ENCODE peak calls at places on chromosomes 4 and X, in eight cellular contexts. One of them, this sample, is unnamed.

GRCh38 chrX:11100281-11101035 is 10.7 kb upstream of the HCCS start:
- DNase-seq in suprapubic skin: no peak
- DNase-seq in progenitor cell of endocrine pancreas: no peak
- DNase-seq in WTC11: peak; percentile 11
- DNase-seq in left ventricle myocardium inferior: no peak
- DNase-seq in endothelial cell: no peak
- DNase-seq in PC-9: no peak
- DNase-seq in chondrocyte: no peak
- DNase-seq in this sample: no peak

GRCh38 chr4:4302001-4302400 is 11.9 kb downstream of the ZBTB49 start:
- DNase-seq in suprapubic skin: no peak
- DNase-seq in progenitor cell of endocrine pancreas: no peak
- DNase-seq in WTC11: no peak
- DNase-seq in left ventricle myocardium inferior: no peak
- DNase-seq in endothelial cell: no peak
- DNase-seq in PC-9: no peak
- DNase-seq in chondrocyte: no peak
- DNase-seq in this sample: peak; percentile 2

GRCh38 chr4:85423414-85423813 is 51.5 kb upstream of the ARHGAP24 start:
- DNase-seq in suprapubic skin: no peak
- DNase-seq in progenitor cell of endocrine pancreas: no peak
- DNase-seq in WTC11: no peak
- DNase-seq in left ventricle myocardium inferior: no peak
- DNase-seq in endothelial cell: no peak
- DNase-seq in PC-9: peak; percentile 38
- DNase-seq in chondrocyte: no peak
- DNase-seq in this sample: no peak

GRCh38 chr4:44351069-44351468 is 97.5 kb downstream of the KCTD8 start:
- DNase-seq in suprapubic skin: no peak
- DNase-seq in progenitor cell of endocrine pancreas: no peak
- DNase-seq in WTC11: no peak
- DNase-seq in left ventricle myocardium inferior: no peak
- DNase-seq in endothelial cell: no peak
- DNase-seq in PC-9: no peak
- DNase-seq in chondrocyte: no peak
- DNase-seq in this sample: no peak

GRCh38 chrX:81259008-81259713 is 57.3 kb downstream of the SH3BGRL start:
- DNase-seq in suprapubic skin: no peak
- DNase-seq in progenitor cell of endocrine pancreas: no peak
- DNase-seq in WTC11: no peak
- DNase-seq in left ventricle myocardium inferior: no peak
- DNase-seq in endothelial cell: no peak
- DNase-seq in PC-9: no peak
- DNase-seq in chondrocyte: no peak
- DNase-seq in this sample: no peak

GRCh38 chr4:81377231-81377630 is 94.5 kb downstream of the RASGEF1B start:
- DNase-seq in suprapubic skin: no peak
- DNase-seq in progenitor cell of endocrine pancreas: no peak
- DNase-seq in WTC11: no peak
- DNase-seq in left ventricle myocardium inferior: no peak
- DNase-seq in endothelial cell: no peak
- DNase-seq in PC-9: no peak
- DNase-seq in chondrocyte: no peak
- DNase-seq in this sample: no peak

GRCh38 chrX:29419774-29420553 is 795.4 kb upstream of the MAGEB2 start:
- DNase-seq in suprapubic skin: no peak
- DNase-seq in progenitor cell of endocrine pancreas: no peak
- DNase-seq in WTC11: no peak
- DNase-seq in left ventricle myocardium inferior: no peak
- DNase-seq in endothelial cell: no peak
- DNase-seq in PC-9: no peak
- DNase-seq in chondrocyte: no peak
- DNase-seq in this sample: no peak

GRCh38 chrX:153740631-153741222 is 16.1 kb downstream of the ABCD1 start:
- DNase-seq in suprapubic skin: peak; percentile 44
- DNase-seq in progenitor cell of endocrine pancreas: no peak
- DNase-seq in WTC11: no peak
- DNase-seq in left ventricle myocardium inferior: no peak
- DNase-seq in endothelial cell: no peak
- DNase-seq in PC-9: no peak
- DNase-seq in chondrocyte: no peak
- DNase-seq in this sample: no peak

GRCh38 chr4:152673489-152673888 is 6.3 kb downstream of the TMEM154 start:
- DNase-seq in suprapubic skin: no peak
- DNase-seq in progenitor cell of endocrine pancreas: no peak
- DNase-seq in WTC11: no peak
- DNase-seq in left ventricle myocardium inferior: no peak
- DNase-seq in endothelial cell: no peak
- DNase-seq in PC-9: no peak
- DNase-seq in chondrocyte: no peak
- DNase-seq in this sample: no peak

GRCh38 chr4:1408418-1408817 is 2.2 kb upstream of the NKX1-1 start:
- DNase-seq in suprapubic skin: no peak
- DNase-seq in progenitor cell of endocrine pancreas: no peak
- DNase-seq in WTC11: no peak
- DNase-seq in left ventricle myocardium inferior: no peak
- DNase-seq in endothelial cell: peak; percentile 27
- DNase-seq in PC-9: no peak
- DNase-seq in chondrocyte: peak; percentile 80
- DNase-seq in this sample: no peak

GRCh38 chrX:153725039-153725831 is 579 bp downstream of the ABCD1 start:
- DNase-seq in suprapubic skin: no peak
- DNase-seq in progenitor cell of endocrine pancreas: no peak
- DNase-seq in WTC11: peak; percentile 15
- DNase-seq in left ventricle myocardium inferior: no peak
- DNase-seq in endothelial cell: no peak
- DNase-seq in PC-9: no peak
- DNase-seq in chondrocyte: no peak
- DNase-seq in this sample: peak; percentile 58

GRCh38 chr4:125975861-125976397 is 661.2 kb downstream of the FAT4 start:
- DNase-seq in suprapubic skin: no peak
- DNase-seq in progenitor cell of endocrine pancreas: no peak
- DNase-seq in WTC11: no peak
- DNase-seq in left ventricle myocardium inferior: no peak
- DNase-seq in endothelial cell: no peak
- DNase-seq in PC-9: no peak
- DNase-seq in chondrocyte: no peak
- DNase-seq in this sample: no peak

GRCh38 chr4:85886665-85887064 is 411.7 kb downstream of the ARHGAP24 start:
- DNase-seq in suprapubic skin: no peak
- DNase-seq in progenitor cell of endocrine pancreas: no peak
- DNase-seq in WTC11: no peak
- DNase-seq in left ventricle myocardium inferior: no peak
- DNase-seq in endothelial cell: no peak
- DNase-seq in PC-9: no peak
- DNase-seq in chondrocyte: no peak
- DNase-seq in this sample: no peak

GRCh38 chrX:23668335-23668734 is 1.0 kb downstream of the PRDX4 start:
- DNase-seq in suprapubic skin: no peak
- DNase-seq in progenitor cell of endocrine pancreas: no peak
- DNase-seq in WTC11: no peak
- DNase-seq in left ventricle myocardium inferior: no peak
- DNase-seq in endothelial cell: no peak
- DNase-seq in PC-9: no peak
- DNase-seq in chondrocyte: no peak
- DNase-seq in this sample: no peak

GRCh38 chr4:128802680-128803628 is 6.5 kb upstream of the JADE1 start:
- DNase-seq in suprapubic skin: no peak
- DNase-seq in progenitor cell of endocrine pancreas: no peak
- DNase-seq in WTC11: peak; percentile 60
- DNase-seq in left ventricle myocardium inferior: no peak
- DNase-seq in endothelial cell: no peak
- DNase-seq in PC-9: no peak
- DNase-seq in chondrocyte: no peak
- DNase-seq in this sample: no peak

GRCh38 chr4:101155368-101155767 is 192.0 kb downstream of the PPP3CA start:
- DNase-seq in suprapubic skin: no peak
- DNase-seq in progenitor cell of endocrine pancreas: no peak
- DNase-seq in WTC11: no peak
- DNase-seq in left ventricle myocardium inferior: no peak
- DNase-seq in endothelial cell: no peak
- DNase-seq in PC-9: no peak
- DNase-seq in chondrocyte: no peak
- DNase-seq in this sample: no peak

GRCh38 chrX:45306794-45307193 is 106.1 kb upstream of the DIPK2B start:
- DNase-seq in suprapubic skin: no peak
- DNase-seq in progenitor cell of endocrine pancreas: no peak
- DNase-seq in WTC11: no peak
- DNase-seq in left ventricle myocardium inferior: no peak
- DNase-seq in endothelial cell: no peak
- DNase-seq in PC-9: no peak
- DNase-seq in chondrocyte: no peak
- DNase-seq in this sample: no peak

DNA sequence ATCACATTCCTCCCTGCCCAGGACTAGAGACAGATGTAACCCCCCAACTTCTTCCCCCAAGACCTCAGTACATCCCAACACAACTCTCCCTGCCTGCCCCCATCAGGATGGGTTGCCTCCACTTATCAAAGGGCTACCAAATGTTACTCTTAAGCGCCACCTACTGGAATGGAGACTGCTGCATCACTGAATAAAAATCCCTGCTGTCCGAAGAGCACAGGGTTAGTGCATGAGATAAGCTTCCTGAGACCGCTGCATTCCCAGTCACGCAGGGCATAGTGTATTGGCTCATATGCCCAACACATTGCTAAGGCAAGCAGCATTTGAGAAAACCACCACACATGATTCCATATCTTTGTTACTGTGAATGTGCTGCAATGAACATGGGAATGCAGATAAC is 544.5 kb downstream of the PPP4R3C start:
- DNase-seq in suprapubic skin: no peak
- DNase-seq in progenitor cell of endocrine pancreas: no peak
- DNase-seq in WTC11: peak; percentile 12
- DNase-seq in left ventricle myocardium inferior: no peak
- DNase-seq in endothelial cell: no peak
- DNase-seq in PC-9: no peak
- DNase-seq in chondrocyte: no peak
- DNase-seq in this sample: no peak
- TF ChIP-seq CTCF in suprapubic skin: no peak
- TF ChIP-seq CTCF in progenitor cell of endocrine pancreas: peak; percentile 28
- TF ChIP-seq CTCF in WTC11: peak; percentile 32
- TF ChIP-seq CTCF in left ventricle myocardium inferior: peak; percentile 17
- TF ChIP-seq CTCF in endothelial cell: no peak
- TF ChIP-seq CTCF in PC-9: peak; percentile 23
- TF ChIP-seq CTCF in chondrocyte: peak; percentile 42
- TF ChIP-seq CTCF in this sample: peak; percentile 43

DNA sequence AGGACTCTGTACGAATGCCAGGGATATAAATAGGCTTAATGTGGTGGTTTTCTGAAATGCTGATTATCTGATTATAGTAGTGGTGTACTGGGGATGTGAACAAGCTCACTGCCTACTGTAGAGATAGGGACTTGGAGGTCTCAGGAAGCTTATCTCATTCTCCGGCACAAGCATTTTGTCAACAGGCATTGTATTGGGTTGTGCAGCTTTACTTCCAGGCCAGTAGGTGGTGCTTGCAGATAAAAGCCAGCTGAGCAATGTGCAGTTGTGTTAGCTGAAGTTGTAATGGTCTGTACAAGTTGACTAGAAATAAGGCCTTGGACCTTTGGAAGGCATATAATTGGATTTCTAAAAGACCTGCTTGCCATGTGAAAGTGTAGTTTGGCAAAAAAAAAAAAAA is 49.5 kb upstream of the TMLHE start:
- DNase-seq in suprapubic skin: no peak
- DNase-seq in progenitor cell of endocrine pancreas: no peak
- DNase-seq in WTC11: no peak
- DNase-seq in left ventricle myocardium inferior: no peak
- DNase-seq in endothelial cell: no peak
- DNase-seq in PC-9: no peak
- DNase-seq in chondrocyte: no peak
- DNase-seq in this sample: no peak
- TF ChIP-seq CTCF in suprapubic skin: no peak
- TF ChIP-seq CTCF in progenitor cell of endocrine pancreas: no peak
- TF ChIP-seq CTCF in WTC11: no peak
- TF ChIP-seq CTCF in left ventricle myocardium inferior: no peak
- TF ChIP-seq CTCF in endothelial cell: peak; percentile 22
- TF ChIP-seq CTCF in PC-9: peak; percentile 52
- TF ChIP-seq CTCF in chondrocyte: peak; percentile 20
- TF ChIP-seq CTCF in this sample: peak; percentile 22

GRCh38 chr4:7553280-7553679 is 118.5 kb upstream of the PSAPL1 start:
- DNase-seq in suprapubic skin: no peak
- DNase-seq in progenitor cell of endocrine pancreas: no peak
- DNase-seq in WTC11: no peak
- DNase-seq in left ventricle myocardium inferior: no peak
- DNase-seq in endothelial cell: no peak
- DNase-seq in PC-9: no peak
- DNase-seq in chondrocyte: peak; percentile 22
- DNase-seq in this sample: no peak

GRCh38 chr4:7556558-7556957 is 121.8 kb upstream of the PSAPL1 start:
- DNase-seq in suprapubic skin: no peak
- DNase-seq in progenitor cell of endocrine pancreas: no peak
- DNase-seq in WTC11: no peak
- DNase-seq in left ventricle myocardium inferior: no peak
- DNase-seq in endothelial cell: no peak
- DNase-seq in PC-9: no peak
- DNase-seq in chondrocyte: no peak
- DNase-seq in this sample: no peak

GRCh38 chr4:7552466-7552865 is 117.7 kb upstream of the PSAPL1 start:
- DNase-seq in suprapubic skin: no peak
- DNase-seq in progenitor cell of endocrine pancreas: no peak
- DNase-seq in WTC11: no peak
- DNase-seq in left ventricle myocardium inferior: no peak
- DNase-seq in endothelial cell: no peak
- DNase-seq in PC-9: no peak
- DNase-seq in chondrocyte: peak; percentile 49
- DNase-seq in this sample: no peak

GRCh38 chr4:7557447-7557846 is 122.7 kb upstream of the PSAPL1 start:
- DNase-seq in suprapubic skin: no peak
- DNase-seq in progenitor cell of endocrine pancreas: no peak
- DNase-seq in WTC11: no peak
- DNase-seq in left ventricle myocardium inferior: no peak
- DNase-seq in endothelial cell: no peak
- DNase-seq in PC-9: peak; percentile 60
- DNase-seq in chondrocyte: no peak
- DNase-seq in this sample: no peak

GRCh38 chr4:7554885-7555284 is 120.2 kb upstream of the PSAPL1 start:
- DNase-seq in suprapubic skin: no peak
- DNase-seq in progenitor cell of endocrine pancreas: no peak
- DNase-seq in WTC11: no peak
- DNase-seq in left ventricle myocardium inferior: no peak
- DNase-seq in endothelial cell: no peak
- DNase-seq in PC-9: no peak
- DNase-seq in chondrocyte: peak; percentile 32
- DNase-seq in this sample: no peak
- TF ChIP-seq CTCF in suprapubic skin: no peak
- TF ChIP-seq CTCF in progenitor cell of endocrine pancreas: peak; percentile 21
- TF ChIP-seq CTCF in WTC11: no peak
- TF ChIP-seq CTCF in left ventricle myocardium inferior: no peak
- TF ChIP-seq CTCF in endothelial cell: no peak
- TF ChIP-seq CTCF in PC-9: no peak
- TF ChIP-seq CTCF in chondrocyte: no peak
- TF ChIP-seq CTCF in this sample: no peak

DNA sequence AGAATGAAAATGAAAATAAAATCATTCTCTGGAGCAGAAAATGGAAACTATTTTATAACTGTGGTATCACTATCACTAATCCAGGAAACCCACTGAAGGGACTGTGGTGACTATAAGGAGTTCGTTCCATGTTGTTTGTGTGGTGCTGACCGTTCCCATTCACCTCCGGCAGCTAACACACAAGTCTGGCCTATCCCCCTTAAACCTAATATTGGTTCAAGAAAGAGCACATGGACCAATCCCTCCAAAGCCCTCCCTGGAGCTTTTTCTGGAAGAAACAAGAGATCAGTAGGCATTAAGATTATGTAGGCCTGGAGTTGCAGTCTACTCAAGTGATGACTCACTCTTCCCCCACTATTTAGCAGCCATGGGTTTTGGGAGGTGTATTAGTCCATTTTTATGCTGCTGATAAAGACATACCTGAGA is 25.9 kb upstream of the FAM241A start:
- DNase-seq in suprapubic skin: no peak
- DNase-seq in progenitor cell of endocrine pancreas: no peak
- DNase-seq in WTC11: no peak
- DNase-seq in left ventricle myocardium inferior: no peak
- DNase-seq in endothelial cell: no peak
- DNase-seq in PC-9: no peak
- DNase-seq in chondrocyte: no peak
- DNase-seq in this sample: no peak
- TF ChIP-seq CTCF in suprapubic skin: no peak
- TF ChIP-seq CTCF in progenitor cell of endocrine pancreas: no peak
- TF ChIP-seq CTCF in WTC11: no peak
- TF ChIP-seq CTCF in left ventricle myocardium inferior: no peak
- TF ChIP-seq CTCF in endothelial cell: no peak
- TF ChIP-seq CTCF in PC-9: no peak
- TF ChIP-seq CTCF in chondrocyte: no peak
- TF ChIP-seq CTCF in this sample: no peak